ENCODE peak calls at places on chromosome 15, in seven cellular contexts. K is fibroblast of villous mesenchyme, Q is bronchial epithelial cell, J is ovary, V is AG04449, U is breast epithelium, M is adrenal gland. Y is an unnamed sample.

GRCh38 chr15:80404719-80405553 is 754 bp downstream of the ARNT2 start:
- DNase-seq in M (no peak), U (no peak), J (peak), K (no peak), V (no peak), Q (no peak), Y (no peak)

GRCh38 chr15:29090617-29091466 is 178.8 kb downstream of the NSMCE3 start:
- DNase-seq in U (no peak), Q (no peak), M (no peak), J (no peak), V (no peak), K (peak), Y (no peak)

GRCh38 chr15:22979699-22980188 is 424 bp downstream of the CYFIP1 start:
- DNase-seq in K (peak), J (peak), M (no peak), U (no peak), Q (peak), V (no peak), Y (no peak)

GRCh38 chr15:70853270-70853854 is 595 bp downstream of the LARP6 start:
- DNase-seq in Q (peak), M (peak), V (no peak), J (peak), U (no peak), K (peak), Y (no peak)

GRCh38 chr15:33149919-33150318 is 44.6 kb downstream of the FMN1 start:
- DNase-seq in M (no peak), V (no peak), U (no peak), J (no peak), Q (peak), K (peak), Y (no peak)

GRCh38 chr15:69974321-69974720 is 123.4 kb downstream of the TLE3 start:
- DNase-seq in J (no peak), K (no peak), Q (no peak), M (no peak), V (no peak), U (no peak), Y (no peak)

GRCh38 chr15:70093481-70094309 is 4.0 kb downstream of the TLE3 start:
- DNase-seq in J (no peak), Q (peak), M (no peak), V (no peak), U (peak), K (peak), Y (no peak)

GRCh38 chr15:80556694-80557367 is 138.3 kb upstream of the ABHD17C start:
- DNase-seq in Q (no peak), J (no peak), V (no peak), K (peak), U (no peak), M (peak), Y (no peak)

GRCh38 chr15:59252137-59252536 is 45.5 kb downstream of the LDHAL6B start:
- DNase-seq in U (no peak), M (no peak), Q (no peak), K (no peak), V (no peak), J (no peak), Y (no peak)

GRCh38 chr15:36879568-36880225 is 220.7 kb downstream of the MEIS2 start:
- DNase-seq in V (no peak), Q (no peak), M (no peak), K (no peak), J (no peak), U (no peak), Y (no peak)

GRCh38 chr15:86316699-86317378 is 237.2 kb downstream of the AGBL1 start:
- DNase-seq in U (no peak), Q (no peak), V (no peak), J (no peak), M (no peak), K (no peak), Y (no peak)

GRCh38 chr15:45644437-45644836 is 9.6 kb downstream of the SQOR start:
- DNase-seq in Q (peak), J (no peak), U (no peak), V (no peak), K (no peak), M (no peak), Y (no peak)

GRCh38 chr15:31223478-31224350 is 102.9 kb upstream of the KLF13 start:
- DNase-seq in M (no peak), K (peak), J (no peak), Q (no peak), U (no peak), V (no peak), Y (no peak)

GRCh38 chr15:74857082-74857655 is 14.2 kb upstream of the ULK3 start:
- DNase-seq in V (no peak), J (no peak), Q (peak), M (no peak), U (no peak), K (no peak), Y (no peak)

GRCh38 chr15:81400640-81401236 is 26.7 kb upstream of the TMC3 start:
- DNase-seq in V (no peak), J (no peak), U (no peak), K (peak), M (no peak), Q (peak), Y (no peak)

GRCh38 chr15:29437888-29438713 is 168.5 kb upstream of the NSMCE3 start:
- DNase-seq in V (no peak), J (no peak), U (no peak), K (no peak), M (no peak), Q (no peak), Y (no peak)

GRCh38 chr15:74314897-74315438 is 52.5 kb downstream of the CYP11A1 start:
- DNase-seq in U (no peak), V (no peak), Q (no peak), J (no peak), K (no peak), M (no peak), Y (no peak)

GRCh38 chr15:60091150-60091549 is 87.0 kb downstream of the FOXB1 start:
- DNase-seq in M (peak), V (peak), U (no peak), K (peak), J (no peak), Q (peak), Y (no peak)

GRCh38 chr15:64897345-64897985 is 14.2 kb upstream of the ANKDD1A start:
- DNase-seq in K (peak), M (peak), V (no peak), U (no peak), Q (peak), J (peak), Y (no peak)

GRCh38 chr15:82968066-82968465 is 15.5 kb upstream of the HOMER2 start:
- DNase-seq in K (peak), M (no peak), J (no peak), Q (no peak), U (no peak), V (peak), Y (no peak)

GRCh38 chr15:95247068-95247984 is 1016.0 kb downstream of the MCTP2 start:
- DNase-seq in U (no peak), Q (peak), J (no peak), K (peak), M (no peak), V (peak), Y (no peak)

GRCh38 chr15:52551762-52552161 is 17.1 kb downstream of the ARPP19 start:
- DNase-seq in K (no peak), Q (no peak), M (no peak), J (no peak), V (no peak), U (no peak), Y (no peak)

GRCh38 chr15:59722451-59722850 is 33.3 kb upstream of the BNIP2 start:
- DNase-seq in V (no peak), U (no peak), Q (no peak), J (no peak), K (no peak), M (no peak), Y (no peak)

GRCh38 chr15:48936666-48937065 is 27.1 kb downstream of the SHC4 start:
- DNase-seq in J (no peak), M (no peak), V (peak), K (peak), U (no peak), Q (no peak), Y (no peak)

GRCh38 chr15:55909036-55909811 is 84.2 kb downstream of the NEDD4 start:
- DNase-seq in J (no peak), M (no peak), Q (peak), U (no peak), K (peak), V (no peak), Y (no peak)

GRCh38 chr15:85494035-85494793 is 113.8 kb downstream of the AKAP13 start:
- DNase-seq in M (no peak), K (peak), J (no peak), Q (peak), V (peak), U (no peak), Y (no peak)

GRCh38 chr15:53665930-53666329 is 93.5 kb downstream of the WDR72 start:
- DNase-seq in M (no peak), U (no peak), J (no peak), Q (no peak), K (no peak), V (no peak), Y (no peak)
- TF ChIP-seq CTCF in M (no peak), U (no peak), J (no peak), Q (no peak), K (no peak), V (no peak), Y (peak)

DNA sequence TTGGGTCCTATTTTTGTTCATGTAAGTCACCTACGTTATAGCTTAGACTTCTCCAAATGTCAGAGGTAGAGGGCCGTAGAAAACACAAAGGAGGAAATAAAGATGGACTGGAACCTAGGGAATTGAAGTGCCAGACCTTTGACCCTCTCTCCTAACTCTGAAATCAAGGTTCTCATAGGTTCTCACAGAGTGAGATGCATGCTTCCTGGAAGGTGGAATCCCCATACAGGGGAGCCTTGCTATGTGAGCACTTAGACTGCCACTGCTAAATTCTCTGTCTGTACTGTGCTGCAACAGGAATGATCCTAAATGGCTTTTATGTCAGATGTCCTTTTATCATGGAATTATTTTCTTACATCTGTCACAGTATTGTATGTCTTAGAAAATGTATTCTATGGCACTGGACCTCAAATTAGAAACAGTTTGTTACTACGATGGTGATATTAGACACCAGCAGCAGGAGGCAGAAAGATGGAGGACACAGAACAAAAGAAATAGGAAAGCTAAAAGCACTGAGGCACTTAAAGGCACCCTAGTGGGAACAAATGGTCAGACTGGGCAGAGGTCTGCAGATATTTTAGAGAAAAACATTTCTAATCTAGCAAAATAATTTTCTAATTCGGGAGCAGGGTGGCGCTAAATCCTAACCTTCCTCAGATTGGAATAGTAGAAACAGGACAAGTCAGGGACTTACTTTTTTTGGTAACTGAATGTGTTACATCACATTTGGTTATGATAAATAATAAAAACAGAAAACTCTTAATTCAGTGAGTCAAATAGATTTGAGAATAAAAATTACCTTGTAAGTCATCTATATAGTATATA is 60.2 kb upstream of the CDAN1 start:
- DNase-seq in K (no peak), J (no peak), M (no peak), U (no peak), Q (peak), V (no peak), Y (no peak)
- TF ChIP-seq CTCF in K (no peak), J (no peak), M (no peak), U (no peak), Q (no peak), V (no peak), Y (no peak)

GRCh38 chr15:78540955-78541743 is 905 bp downstream of the PSMA4 start:
- DNase-seq in U (no peak), K (peak), Q (peak), V (no peak), M (no peak), J (no peak), Y (no peak)

GRCh38 chr15:78541744-78542034 is 1.4 kb downstream of the PSMA4 start:
- DNase-seq in M (no peak), U (no peak), V (no peak), Q (no peak), J (no peak), K (no peak), Y (no peak)

GRCh38 chr15:78538358-78538757 is 1.9 kb upstream of the PSMA4 start:
- DNase-seq in Q (no peak), J (no peak), M (no peak), U (no peak), K (no peak), V (no peak), Y (no peak)

GRCh38 chr15:78542647-78543046 is 2.4 kb downstream of the PSMA4 start:
- DNase-seq in V (no peak), J (no peak), K (no peak), Q (no peak), U (no peak), M (no peak), Y (no peak)

GRCh38 chr15:78540135-78540954 is at the start of gene PSMA4:
- DNase-seq in J (peak), U (peak), K (peak), M (peak), V (no peak), Q (peak), Y (peak)
- TF ChIP-seq CTCF in J (no peak), U (no peak), K (no peak), M (no peak), V (no peak), Q (no peak), Y (peak)

GRCh38 chr15:41894791-41895463 is 1.1 kb upstream of the SPTBN5 start:
- DNase-seq in J (peak), U (peak), K (peak), V (no peak), M (peak), Q (peak), Y (no peak)
- TF ChIP-seq CTCF in J (no peak), U (no peak), K (no peak), V (peak), M (no peak), Q (peak), Y (no peak)

GRCh38 chr15:42737529-42738328 is 801 bp upstream of the CDAN1 start:
- DNase-seq in Q (peak), K (peak), M (no peak), U (no peak), J (no peak), V (no peak), Y (peak)
- TF ChIP-seq CTCF in Q (peak), K (peak), M (no peak), U (no peak), J (no peak), V (no peak), Y (no peak)

GRCh38 chr15:39543651-39544050 is 37.2 kb upstream of the THBS1 start:
- DNase-seq in M (no peak), V (no peak), K (no peak), Q (no peak), U (no peak), J (no peak), Y (no peak)
- TF ChIP-seq CTCF in M (no peak), V (no peak), K (peak), Q (no peak), U (no peak), J (no peak), Y (no peak)

GRCh38 chr15:90386221-90386620 is 1.8 kb upstream of the IQGAP1 start:
- DNase-seq in Q (no peak), M (no peak), U (no peak), V (no peak), J (no peak), K (no peak), Y (no peak)

GRCh38 chr15:90387534-90388461 is at the start of gene IQGAP1:
- DNase-seq in K (peak), U (peak), M (peak), J (peak), Q (peak), V (peak), Y (peak)

GRCh38 chr15:90388462-90389182 is 580 bp downstream of the IQGAP1 start:
- DNase-seq in M (peak), U (peak), Q (no peak), V (no peak), J (peak), K (peak), Y (peak)

GRCh38 chr15:90393040-90393439 is 5.0 kb downstream of the IQGAP1 start:
- DNase-seq in V (no peak), J (no peak), K (no peak), Q (no peak), U (no peak), M (no peak), Y (no peak)

GRCh38 chr15:90389513-90389912 is 1.5 kb downstream of the IQGAP1 start:
- DNase-seq in U (no peak), K (no peak), Q (no peak), M (no peak), J (no peak), V (no peak), Y (no peak)
- TF ChIP-seq CTCF in U (no peak), K (no peak), Q (no peak), M (no peak), J (no peak), V (no peak), Y (no peak)

GRCh38 chr15:53721334-53722087 is 38.0 kb downstream of the WDR72 start:
- DNase-seq in M (no peak), J (no peak), U (no peak), V (no peak), K (no peak), Q (no peak), Y (no peak)

GRCh38 chr15:53713218-53713617 is 46.2 kb downstream of the WDR72 start:
- DNase-seq in U (no peak), K (no peak), J (no peak), Q (no peak), M (no peak), V (no peak), Y (no peak)

DNA sequence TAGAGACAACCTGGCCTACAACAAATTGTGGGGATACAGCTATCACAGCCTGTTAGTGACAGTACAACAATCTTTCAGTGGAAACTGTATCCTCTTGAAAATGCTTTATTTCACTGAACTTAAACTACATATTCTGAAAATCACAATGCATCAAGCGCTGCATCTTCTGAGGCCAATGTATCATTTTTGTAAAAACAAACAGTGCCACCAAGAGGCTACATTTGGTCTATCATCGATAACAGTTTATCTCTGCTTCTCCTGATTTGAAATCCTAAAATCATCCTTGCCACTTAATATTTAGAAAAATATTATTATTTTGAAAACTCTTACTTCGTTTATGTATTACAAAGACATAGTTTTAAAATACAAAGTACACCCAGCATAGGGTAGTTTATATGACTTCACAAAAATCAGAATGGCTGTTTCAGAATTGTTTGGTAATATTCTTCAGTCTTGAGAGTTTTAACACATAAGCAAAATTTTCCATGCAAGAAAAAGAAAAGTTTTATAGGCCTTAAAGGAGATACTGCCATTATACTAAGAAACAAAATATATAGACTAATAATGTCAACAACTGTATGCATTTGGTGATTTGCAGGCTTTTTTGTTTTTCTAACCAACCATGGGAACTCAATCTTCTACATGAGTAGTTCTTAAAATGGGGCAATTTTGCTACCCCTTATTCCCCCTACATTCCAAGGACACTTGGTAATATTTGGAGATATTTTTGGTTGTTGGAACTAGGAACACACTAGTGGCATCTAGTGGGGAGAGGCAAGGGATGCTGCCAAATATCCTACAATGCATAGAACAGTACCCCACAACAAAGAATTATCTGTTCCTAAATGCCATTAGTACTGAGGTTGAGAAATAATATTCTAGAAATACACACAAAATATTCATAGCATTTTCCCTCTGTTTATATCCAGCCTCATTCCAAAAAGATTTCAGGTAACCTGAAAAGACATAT is 42.3 kb downstream of the WDR72 start:
- DNase-seq in M (no peak), K (no peak), J (no peak), U (no peak), V (no peak), Q (peak), Y (no peak)
- TF ChIP-seq CTCF in M (peak), K (no peak), J (no peak), U (no peak), V (no peak), Q (peak), Y (peak)

GRCh38 chr15:51380999-51381806 is 39.7 kb downstream of the GLDN start:
- DNase-seq in J (no peak), V (no peak), U (no peak), M (peak), K (peak), Q (peak), Y (no peak)
- TF ChIP-seq CTCF in J (peak), V (peak), U (peak), M (peak), K (peak), Q (peak), Y (peak)

DNA sequence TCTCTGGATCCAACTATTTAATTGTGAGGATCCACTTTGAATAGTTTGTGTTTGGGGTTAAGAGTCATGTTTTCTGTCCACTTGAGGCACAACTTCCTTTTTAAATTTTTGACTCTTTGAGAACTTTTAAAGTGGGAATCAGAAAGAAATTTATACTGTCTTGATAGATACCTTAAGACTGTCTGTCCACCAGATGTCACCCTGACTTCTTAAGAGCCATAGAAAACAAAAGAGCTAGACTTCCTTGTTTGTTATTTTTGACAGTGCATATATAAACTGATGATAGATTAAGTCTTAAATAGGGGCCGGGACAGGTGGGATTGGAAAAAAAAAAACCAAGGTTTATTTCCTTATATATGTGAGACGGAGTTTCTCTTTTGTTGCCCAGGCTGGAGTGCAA is 52.1 kb upstream of the WDR72 start:
- DNase-seq in M (no peak), Q (peak), J (no peak), U (no peak), K (no peak), V (no peak), Y (no peak)
- TF ChIP-seq CTCF in M (no peak), Q (peak), J (no peak), U (no peak), K (no peak), V (no peak), Y (peak)